ENCODE peak calls at places on chromosomes 7 and 10, in four cellular contexts. J is epithelial cell of esophagus, Q is uterus, R is right atrium auricular region. M is an unnamed sample.

GRCh38 chr10:93947055-93947454 is 46.7 kb upstream of the PLCE1 start:
- DNase-seq in R (peak; percentile 77), Q (no peak), J (peak; percentile 10), M (peak; percentile 39)

GRCh38 chr7:132580277-132580676 is 4.0 kb upstream of the PLXNA4 start:
- DNase-seq in J (peak; percentile 18), R (no peak), Q (no peak), M (no peak)

GRCh38 chr10:104517946-104518345 is 123.1 kb upstream of the SORCS3 start:
- DNase-seq in J (no peak), R (no peak), Q (no peak), M (no peak)

GRCh38 chr7:45183711-45184210 is 26.2 kb downstream of the RAMP3 start:
- DNase-seq in R (peak; percentile 53), Q (no peak), J (no peak), M (no peak)

GRCh38 chr7:75979361-75980125 is 14.9 kb downstream of the TMEM120A start:
- DNase-seq in J (no peak), R (no peak), Q (no peak), M (no peak)

GRCh38 chr10:538895-539294 is 150.6 kb downstream of the DIP2C start:
- DNase-seq in J (peak; percentile 22), Q (no peak), R (no peak), M (no peak)

GRCh38 chr7:23383225-23383624 is 84.1 kb downstream of the MALSU1 start:
- DNase-seq in Q (no peak), R (no peak), J (no peak), M (no peak)

GRCh38 chr10:28991738-28992270 is 297.1 kb upstream of the LYZL1 start:
- DNase-seq in R (no peak), J (peak; percentile 28), Q (no peak), M (no peak)

GRCh38 chr7:28507538-28508282 is 95.4 kb downstream of the CREB5 start:
- DNase-seq in R (no peak), Q (no peak), J (no peak), M (no peak)

GRCh38 chr7:76300210-76300731 is 2.2 kb upstream of the HSPB1 start:
- DNase-seq in Q (no peak), J (peak; percentile 98), R (no peak), M (peak; percentile 93)

GRCh38 chr7:148825338-148825737 is 58.8 kb downstream of the EZH2 start:
- DNase-seq in Q (no peak), J (no peak), R (no peak), M (no peak)

GRCh38 chr7:76069238-76069638 is 21.3 kb downstream of the MDH2 start:
- DNase-seq in Q (peak; percentile 66), J (peak; percentile 98), R (peak; percentile 73), M (peak; percentile 86)

GRCh38 chr10:17235136-17235535 is 7.1 kb downstream of the VIM start:
- DNase-seq in R (no peak), Q (no peak), J (no peak), M (no peak)

GRCh38 chr10:11547111-11547625 is 64.3 kb downstream of the USP6NL start:
- DNase-seq in R (no peak), J (peak; percentile 64), Q (no peak), M (no peak)

GRCh38 chr10:71349401-71349800 is 30.3 kb downstream of the SLC29A3 start:
- DNase-seq in Q (no peak), R (no peak), J (peak; percentile 85), M (peak; percentile 48)

GRCh38 chr10:103620891-103621777 is 127.6 kb downstream of the NEURL1 start:
- DNase-seq in Q (no peak), R (no peak), J (no peak), M (no peak)

GRCh38 chr7:80997841-80998240 is 79.0 kb upstream of the SEMA3C start:
- DNase-seq in J (no peak), Q (no peak), R (no peak), M (no peak)

GRCh38 chr7:127632276-127632910 is 14.5 kb upstream of the PAX4 start:
- DNase-seq in J (no peak), R (no peak), Q (no peak), M (no peak)

GRCh38 chr7:78062214-78062613 is 263.6 kb downstream of the PHTF2 start:
- DNase-seq in Q (no peak), J (no peak), R (no peak), M (no peak)

GRCh38 chr7:39413866-39414668 is 152.1 kb upstream of the YAE1 start:
- DNase-seq in Q (no peak), J (peak; percentile 50), R (peak; percentile 63), M (no peak)

GRCh38 chr10:31186225-31187010 is 132.6 kb upstream of the ZEB1 start:
- DNase-seq in J (no peak), Q (no peak), R (no peak), M (peak; percentile 28)

GRCh38 chr7:122027058-122027457 is 117.0 kb downstream of the AASS start:
- DNase-seq in Q (no peak), J (no peak), R (no peak), M (no peak)

GRCh38 chr7:95476904-95477594 is 8.7 kb upstream of the ASB4 start:
- DNase-seq in R (peak; percentile 73), J (peak; percentile 72), Q (peak; percentile 60), M (no peak)

GRCh38 chr7:155813791-155814568 is 1.7 kb upstream of the SHH start:
- DNase-seq in R (no peak), Q (no peak), J (no peak), M (no peak)

GRCh38 chr10:21164687-21165086 is 267.6 kb upstream of the NEBL start:
- DNase-seq in R (no peak), Q (no peak), J (no peak), M (no peak)

GRCh38 chr7:25770670-25771069 is 381.3 kb upstream of the NFE2L3 start:
- DNase-seq in Q (no peak), J (no peak), R (no peak), M (no peak)

GRCh38 chr10:96496281-96496925 is 17.3 kb downstream of the TLL2 start:
- DNase-seq in J (peak; percentile 50), R (peak; percentile 48), Q (no peak), M (no peak)

GRCh38 chr7:28748934-28749584 is 209.1 kb downstream of the TRIL start:
- DNase-seq in J (peak; percentile 75), R (no peak), Q (no peak), M (no peak)

GRCh38 chr10:68001539-68001938 is 73.5 kb downstream of the HERC4 start:
- DNase-seq in J (no peak), Q (no peak), R (no peak), M (no peak)

GRCh38 chr10:48449501-48450232 is 143.2 kb downstream of the MAPK8 start:
- DNase-seq in Q (no peak), J (no peak), R (peak; percentile 51), M (no peak)

GRCh38 chr10:98394855-98395440 is 20.0 kb downstream of the PYROXD2 start:
- DNase-seq in Q (no peak), R (no peak), J (no peak), M (no peak)

GRCh38 chr7:134434701-134435100 is 24.2 kb downstream of the AKR1B1 start:
- DNase-seq in R (no peak), J (no peak), Q (no peak), M (no peak)

GRCh38 chr7:97025983-97026704 is 1.5 kb upstream of the DLX5 start:
- DNase-seq in Q (no peak), R (no peak), J (no peak), M (no peak)

GRCh38 chr7:139431459-139431858 is 52.0 kb downstream of the KLRG2 start:
- DNase-seq in J (peak; percentile 59), Q (no peak), R (no peak), M (no peak)

GRCh38 chr7:158325530-158326381 is 261.9 kb downstream of the PTPRN2 start:
- DNase-seq in Q (no peak), R (peak; percentile 38), J (peak; percentile 87), M (no peak)

GRCh38 chr7:100431286-100431735 is 1.7 kb downstream of the MEPCE start:
- DNase-seq in Q (no peak), J (no peak), R (no peak), M (no peak)
- H3K4me3 ChIP-seq in Q (no peak overlapping the region), J (peak overlapping the region; percentile 86), R (no peak overlapping the region), M (no peak overlapping the region)

DNA sequence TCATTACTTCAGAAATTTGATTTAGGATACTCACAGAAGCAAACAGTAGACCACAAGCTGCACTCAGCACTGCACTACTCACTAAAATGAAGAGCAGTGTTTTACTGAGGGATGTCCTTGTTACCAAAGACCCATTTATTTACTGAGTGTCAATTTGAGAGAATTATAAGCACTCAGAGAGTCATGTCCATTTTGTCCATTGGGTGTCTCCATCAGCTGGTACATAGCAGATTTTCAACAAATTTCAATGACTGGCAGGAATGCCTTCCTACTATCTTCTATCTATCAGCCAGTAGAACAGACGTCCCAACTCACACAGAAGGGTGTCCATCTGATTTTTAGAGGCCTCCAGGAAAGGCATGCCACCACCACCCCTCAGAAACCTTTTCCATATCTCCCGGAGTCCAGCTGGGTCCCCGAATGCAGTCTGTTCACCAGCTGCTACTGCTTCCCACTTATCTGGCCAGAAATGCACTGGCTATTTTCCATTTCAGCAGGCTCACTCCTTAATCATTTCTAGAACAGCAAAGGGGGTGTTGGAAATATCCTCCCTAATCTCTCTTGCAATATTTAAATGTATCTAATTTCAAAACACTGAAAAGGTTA is 1164.2 kb upstream of the CELF2 start:
- DNase-seq in R (no peak), Q (no peak), J (no peak), M (no peak)
- TF ChIP-seq CTCF in R (no peak), Q (no peak), J (no peak), M (no peak)

DNA sequence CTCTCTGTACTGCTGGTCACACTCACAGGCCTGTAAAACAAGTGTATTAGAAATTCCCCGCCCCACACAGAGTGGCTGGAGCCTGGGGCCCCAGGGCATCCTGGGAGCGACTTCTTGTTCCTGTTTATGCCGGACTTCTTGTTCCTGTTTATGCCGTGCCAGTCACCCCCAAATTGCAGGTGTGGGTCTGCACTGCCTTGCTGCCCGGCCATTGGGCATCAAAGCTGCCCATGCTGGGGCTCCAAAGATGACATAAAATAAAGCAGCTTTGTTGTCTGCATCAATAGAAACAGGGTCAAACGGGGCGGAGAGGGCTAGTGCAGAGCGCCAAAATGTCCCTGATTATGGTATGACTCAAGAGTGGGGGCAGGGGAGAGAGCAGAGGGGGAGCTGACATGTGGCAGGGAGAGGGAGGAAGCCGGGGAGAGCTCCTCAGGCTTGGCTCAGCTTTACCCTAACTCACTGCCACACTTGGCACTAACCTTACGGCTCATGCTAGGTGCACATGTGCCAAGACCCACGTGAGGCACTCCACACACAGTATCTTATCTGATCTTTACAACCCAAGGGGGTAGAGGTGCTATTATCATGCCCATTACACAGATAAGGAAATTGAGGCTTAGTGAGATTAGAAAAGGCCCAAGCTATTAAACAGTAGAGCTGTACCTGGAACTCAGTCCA is 98.4 kb downstream of the PIP4K2A start:
- DNase-seq in Q (no peak), J (no peak), R (no peak), M (no peak)
- H3K4me3 ChIP-seq in Q (no peak overlapping the region), J (no peak overlapping the region), R (peak overlapping the region; percentile 13), M (no peak overlapping the region)

GRCh38 chr10:80589726-80590373 is 52.1 kb downstream of the SH2D4B start:
- DNase-seq in J (no peak), Q (no peak), R (no peak), M (no peak)

GRCh38 chr10:80582561-80582960 is 44.9 kb downstream of the SH2D4B start:
- DNase-seq in J (no peak), R (peak; percentile 5), Q (no peak), M (no peak)

GRCh38 chr10:80583681-80584080 is 46.0 kb downstream of the SH2D4B start:
- DNase-seq in R (no peak), J (no peak), Q (no peak), M (no peak)

GRCh38 chr10:80588506-80589020 is 50.9 kb downstream of the SH2D4B start:
- DNase-seq in J (peak; percentile 32), Q (no peak), R (peak; percentile 7), M (no peak)

GRCh38 chr10:80585812-80586211 is 48.1 kb downstream of the SH2D4B start:
- DNase-seq in R (peak; percentile 23), J (no peak), Q (no peak), M (no peak)
- TF ChIP-seq CTCF in R (no peak), J (no peak), Q (no peak), M (no peak)